ENCODE peak calls at places on chromosomes 6 and 20, in eight cellular contexts. N is fibroblast of the aortic adventitia; V is psoas muscle; Q is EH; R is progenitor cell of endocrine pancreas; K is stimulated activated CD4-positive, alpha-beta T cell treated with anti-CD3 and anti-CD28 coated beads, Interleukin-15, amount 100 ng/mL, for 1 hour; M is naive thymus-derived CD8-positive, alpha-beta T cell; P is AML-193. S is an unnamed sample.

GRCh38 chr6:118586741-118587485 is 38.8 kb downstream of the PLN start:
- DNase-seq in N (no peak), M (no peak), K (no peak), R (no peak), V (no peak), P (no peak), Q (no peak), S (no peak)

GRCh38 chr6:16505711-16506362 is 255.4 kb downstream of the ATXN1 start:
- DNase-seq in Q (peak), R (no peak), V (no peak), M (no peak), N (peak), P (no peak), K (no peak), S (no peak)

GRCh38 chr20:23889775-23890187 is 10.2 kb upstream of the CST5 start:
- DNase-seq in R (peak), V (peak), Q (peak), M (peak), P (peak), K (peak), N (peak), S (peak)

GRCh38 chr20:51542033-51542893 is at the start of gene NFATC2:
- DNase-seq in N (no peak), V (peak), R (peak), P (peak), K (peak), Q (no peak), M (peak), S (peak)

GRCh38 chr6:5379647-5380242 is 118.4 kb downstream of the FARS2 start:
- DNase-seq in R (no peak), N (peak), P (peak), Q (peak), V (no peak), M (no peak), K (no peak), S (peak)

GRCh38 chr20:49899551-49900383 is 15.6 kb downstream of the SPATA2 start:
- DNase-seq in Q (no peak), K (no peak), V (no peak), N (no peak), R (no peak), M (no peak), P (no peak), S (no peak)

GRCh38 chr6:32472781-32473377 is 33.2 kb downstream of the HLA-DRA start:
- DNase-seq in P (no peak), N (no peak), Q (no peak), K (no peak), R (no peak), V (no peak), M (no peak), S (no peak)

GRCh38 chr6:109336221-109336955 is 45.9 kb downstream of the CD164 start:
- DNase-seq in Q (peak), R (no peak), K (no peak), M (no peak), N (peak), P (no peak), V (no peak), S (no peak)

GRCh38 chr20:57680934-57681914 is 28.6 kb downstream of the PMEPA1 start:
- DNase-seq in K (no peak), P (no peak), Q (no peak), R (no peak), N (no peak), M (peak), V (no peak), S (no peak)

GRCh38 chr6:154543638-154544037 is 33.2 kb upstream of the CNKSR3 start:
- DNase-seq in V (no peak), K (no peak), N (no peak), P (no peak), Q (peak), M (no peak), R (no peak), S (no peak)

GRCh38 chr6:145310116-145310515 is 425.2 kb downstream of the EPM2A start:
- DNase-seq in N (no peak), Q (peak), P (no peak), V (no peak), R (no peak), M (no peak), K (no peak), S (no peak)

GRCh38 chr6:63844287-63844686 is 208.7 kb downstream of the PHF3 start:
- DNase-seq in R (no peak), V (no peak), N (peak), K (no peak), M (no peak), P (no peak), Q (peak), S (no peak)

GRCh38 chr20:34891166-34892062 is 15.0 kb downstream of the ACSS2 start:
- DNase-seq in V (no peak), N (peak), Q (peak), M (no peak), P (peak), K (no peak), R (no peak), S (no peak)

GRCh38 chr6:53862517-53863457 is 68.0 kb downstream of the LRRC1 start:
- DNase-seq in Q (peak), R (no peak), K (no peak), V (no peak), M (no peak), N (peak), P (no peak), S (no peak)

GRCh38 chr20:5488823-5489222 is 172.1 kb upstream of the PROKR2 start:
- DNase-seq in P (no peak), V (no peak), M (no peak), R (no peak), K (no peak), Q (no peak), N (no peak), S (peak)

GRCh38 chr6:109793793-109794192 is 102.7 kb downstream of the FIG4 start:
- DNase-seq in R (no peak), Q (peak), P (no peak), V (no peak), M (no peak), K (no peak), N (peak), S (no peak)

GRCh38 chr6:100886078-100886477 is 4.9 kb upstream of the ASCC3 start:
- DNase-seq in Q (peak), V (no peak), M (no peak), P (no peak), K (no peak), N (peak), R (no peak), S (no peak)

GRCh38 chr6:27617700-27618689 is 145.1 kb upstream of the ZNF184 start:
- DNase-seq in Q (peak), V (no peak), P (no peak), N (peak), M (no peak), K (no peak), R (no peak), S (no peak)

GRCh38 chr20:420721-421574 is 12.8 kb downstream of the RBCK1 start:
- DNase-seq in Q (no peak), P (no peak), N (no peak), M (no peak), K (no peak), V (no peak), R (no peak), S (peak)

GRCh38 chr6:26243132-26243531 is 121.9 kb upstream of the BTN3A2 start:
- DNase-seq in V (no peak), N (no peak), R (no peak), K (no peak), M (no peak), P (no peak), Q (no peak), S (no peak)

GRCh38 chr20:53510266-53510665 is 83.4 kb downstream of the ZNF217 start:
- DNase-seq in K (no peak), Q (no peak), V (no peak), M (no peak), N (no peak), P (no peak), R (no peak), S (no peak)

GRCh38 chr20:57657537-57658446 is 37.6 kb upstream of the ZBP1 start:
- DNase-seq in R (no peak), V (peak), M (peak), K (peak), Q (no peak), P (no peak), N (no peak), S (no peak)

GRCh38 chr20:62244644-62245108 is 6.4 kb downstream of the OSBPL2 start:
- DNase-seq in Q (no peak), K (no peak), V (no peak), M (no peak), P (no peak), R (no peak), N (no peak), S (no peak)

GRCh38 chr20:24816907-24817306 is 132.2 kb upstream of the CST7 start:
- DNase-seq in Q (no peak), M (no peak), K (no peak), V (no peak), N (no peak), R (no peak), P (peak), S (peak)

GRCh38 chr6:30816791-30817739 is 67.3 kb upstream of the DDR1 start:
- DNase-seq in P (no peak), V (no peak), K (no peak), M (no peak), N (no peak), R (no peak), Q (no peak), S (no peak)

GRCh38 chr20:58975353-58975752 is 5.7 kb upstream of the NELFCD start:
- DNase-seq in P (no peak), R (no peak), K (no peak), V (no peak), N (no peak), Q (no peak), M (no peak), S (no peak)